ENCODE peak calls at places on chromosomes 1 and 21, in six cellular contexts. Y, B, A, Q, D and R are unnamed samples.
A peak's percentile ranks its signal among the peaks of the same experiment; 100 is the strongest.

GRCh38 chr21:43824250-43824882 is 35.0 kb downstream of the RRP1 start:
- DNase-seq in Q (no peak), A (no peak), B (no peak), D (peak; percentile 66), Y (peak; percentile 10), R (no peak)

GRCh38 chr1:4617506-4617905 is 36.9 kb upstream of the AJAP1 start:
- DNase-seq in Q (no peak), Y (no peak), A (no peak), B (no peak), D (no peak), R (no peak)

GRCh38 chr1:61477301-61477700 is 247.6 kb downstream of the TM2D1 start:
- DNase-seq in A (no peak), D (no peak), Y (no peak), Q (no peak), B (no peak), R (no peak)

GRCh38 chr1:60956520-60956919 is 125.8 kb upstream of the NFIA start:
- DNase-seq in Q (no peak), Y (no peak), A (no peak), B (no peak), D (no peak), R (no peak)

GRCh38 chr1:159869173-159869572 is 6.7 kb upstream of the VSIG8 start:
- DNase-seq in Y (no peak), Q (no peak), B (no peak), A (no peak), D (no peak), R (no peak)

GRCh38 chr1:93874025-93874651 is 4.9 kb downstream of the DNTTIP2 start:
- DNase-seq in D (no peak), A (no peak), Q (no peak), Y (no peak), B (no peak), R (no peak)

GRCh38 chr1:168081373-168082007 is 55.2 kb downstream of the GPR161 start:
- DNase-seq in B (no peak), Q (no peak), A (no peak), Y (peak; percentile 46), D (peak; percentile 66), R (no peak)

GRCh38 chr1:99441234-99442095 is 177.2 kb downstream of the PLPPR4 start:
- DNase-seq in Q (no peak), A (no peak), B (no peak), D (no peak), Y (peak; percentile 10), R (no peak)

GRCh38 chr1:147389532-147390184 is 147.2 kb downstream of the CHD1L start:
- DNase-seq in D (no peak), A (no peak), B (no peak), Y (peak; percentile 27), Q (no peak), R (no peak)

GRCh38 chr1:110118636-110119396 is 6.6 kb downstream of the UBL4B start:
- DNase-seq in D (no peak), B (no peak), A (no peak), Y (no peak), Q (no peak), R (no peak)

GRCh38 chr1:179831225-179831624 is 46.4 kb downstream of the TOR1AIP2 start:
- DNase-seq in Y (no peak), B (no peak), A (no peak), Q (no peak), D (no peak), R (no peak)

GRCh38 chr1:55400560-55400959 is 185.4 kb upstream of the USP24 start:
- DNase-seq in Y (no peak), Q (no peak), B (no peak), D (no peak), A (no peak), R (no peak)

DNA sequence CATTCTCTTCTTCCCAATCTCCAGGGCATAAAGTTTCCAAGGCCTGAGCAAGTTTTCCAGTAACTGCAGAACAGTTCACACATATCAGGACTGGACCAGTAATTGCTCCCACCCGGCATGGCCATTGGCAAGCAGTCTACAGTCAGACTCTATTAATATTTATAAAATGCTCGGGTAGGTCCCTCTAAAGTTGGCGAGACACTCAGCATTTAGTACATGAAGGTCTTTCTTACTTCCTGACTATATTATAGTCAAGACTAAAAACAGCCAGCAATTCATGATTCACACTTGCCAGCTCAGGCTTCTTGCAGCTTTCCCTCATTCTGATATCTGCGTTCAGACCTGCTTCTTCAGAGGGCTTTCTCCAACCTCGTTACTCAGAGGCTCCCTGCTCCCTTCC is 25.4 kb downstream of the GADD45A start:
- DNase-seq in Y (no peak), D (no peak), Q (no peak), B (no peak), A (peak; percentile 45), R (no peak)
- H3K27ac ChIP-seq in Y (peak overlapping the region; percentile 47), D (no peak overlapping the region), Q (peak overlapping the region; percentile 27), B (no peak overlapping the region), A (peak overlapping the region; percentile 81), R (peak overlapping the region; percentile 34)

GRCh38 chr1:149848811-149849210 is 50.6 kb upstream of the BOLA1 start:
- DNase-seq in Y (no peak), D (no peak), Q (no peak), A (peak; percentile 0), B (no peak), R (no peak)
- H3K4me3 ChIP-seq in Y (peak overlapping the region; percentile 71), D (no peak overlapping the region), Q (no peak overlapping the region), A (no peak overlapping the region), B (peak overlapping the region; percentile 57), R (peak overlapping the region; percentile 50)

DNA sequence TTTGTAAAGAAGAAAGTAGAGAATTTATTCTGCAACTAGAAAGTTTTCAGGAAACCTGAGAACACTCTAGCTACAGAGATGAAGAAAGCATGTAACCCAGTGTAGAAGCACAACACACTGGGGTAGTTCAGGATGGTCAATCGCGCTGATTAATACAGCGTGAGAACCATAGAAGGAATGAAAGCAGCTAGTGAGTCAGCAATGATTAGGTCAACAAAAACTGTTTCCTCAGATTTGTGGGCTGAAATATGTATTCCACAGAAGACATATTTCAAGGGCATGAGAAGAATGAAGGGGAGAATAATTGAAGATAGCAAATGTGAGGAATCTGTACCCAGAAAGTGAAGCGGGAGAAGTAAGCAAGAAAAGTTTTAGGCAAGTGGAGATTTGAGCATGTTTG is 97.8 kb upstream of the ADGRL2 start:
- DNase-seq in Q (no peak), Y (peak; percentile 69), A (no peak), B (no peak), D (no peak), R (no peak)
- H3K27ac ChIP-seq in Q (no peak overlapping the region), Y (peak overlapping the region; percentile 75), A (no peak overlapping the region), B (no peak overlapping the region), D (no peak overlapping the region), R (no peak overlapping the region)

DNA sequence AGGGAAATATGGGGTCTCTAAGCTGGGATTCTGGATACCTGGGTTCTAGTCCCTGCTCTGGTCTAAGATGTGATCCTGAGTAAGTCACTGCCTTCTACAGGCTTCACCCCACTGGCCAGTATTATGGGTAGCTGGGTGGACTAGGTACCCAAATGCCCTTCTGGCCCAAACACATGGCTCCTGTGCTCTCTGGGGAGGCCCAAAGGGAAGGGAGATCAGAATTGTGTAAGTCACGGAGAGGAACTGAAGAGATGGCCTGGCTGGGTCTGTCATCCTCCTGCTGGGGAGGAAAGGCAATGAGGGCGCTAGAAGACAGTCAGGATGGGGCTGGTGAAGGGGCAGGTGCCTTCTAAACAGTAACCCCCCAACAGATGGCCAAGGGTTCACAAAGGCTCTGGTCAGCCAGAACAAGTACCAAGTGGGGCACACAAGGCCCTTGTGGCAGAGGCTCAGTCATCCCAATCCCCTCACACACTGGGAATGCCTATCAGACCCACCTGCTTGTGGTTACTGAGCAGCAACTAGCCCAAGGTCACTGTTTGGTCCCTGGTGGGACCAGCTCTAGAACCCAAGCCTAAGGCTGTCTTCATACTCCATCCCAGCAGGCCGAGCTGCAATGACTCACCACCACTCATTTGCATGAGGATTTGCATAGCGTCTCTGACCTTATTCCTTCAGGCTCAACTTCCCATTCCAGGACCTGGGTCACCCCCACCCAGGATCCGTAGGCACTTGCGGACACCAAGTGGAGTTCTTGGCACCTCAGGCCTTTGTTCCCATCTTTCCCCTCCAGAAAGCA is 9.2 kb downstream of the MEF2D start:
- DNase-seq in D (no peak), Y (no peak), Q (no peak), B (no peak), A (no peak), R (no peak)
- H3K4me3 ChIP-seq in D (peak overlapping the region; percentile 18), Y (no peak overlapping the region), Q (no peak overlapping the region), B (peak overlapping the region; percentile 22), A (no peak overlapping the region), R (peak overlapping the region; percentile 52)

DNA sequence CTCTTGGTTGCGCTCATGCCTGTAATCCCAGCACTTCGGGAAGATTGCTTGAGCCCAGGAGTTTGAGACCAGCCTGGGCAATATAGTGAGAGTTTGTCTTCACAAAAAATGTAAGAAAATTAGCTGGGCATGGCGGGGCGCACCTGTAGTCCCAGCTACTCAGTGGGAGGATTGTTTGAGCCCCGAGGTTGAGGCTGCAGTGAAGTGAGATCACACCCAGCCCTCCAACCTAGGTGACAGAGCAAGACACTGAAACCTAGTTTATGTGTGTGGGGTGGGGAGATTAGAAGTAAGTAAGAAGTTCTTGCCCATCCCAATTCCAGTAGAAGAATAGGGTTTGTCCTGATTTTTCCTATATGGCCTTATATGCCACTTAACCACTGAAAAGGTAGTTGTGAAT is 2.0 kb downstream of the RPL5 start:
- DNase-seq in Q (no peak), A (no peak), B (no peak), D (no peak), Y (no peak), R (no peak)
- H3K27ac ChIP-seq in Q (peak overlapping the region; percentile 90), A (peak overlapping the region; percentile 91), B (peak overlapping the region; percentile 93), D (no peak overlapping the region), Y (peak overlapping the region; percentile 11), R (peak overlapping the region; percentile 97)

GRCh38 chr1:25197982-25198681 is 34.2 kb downstream of the SYF2 start:
- DNase-seq in B (no peak), D (peak; percentile 14), A (no peak), Y (no peak), Q (no peak), R (no peak)
- H3K4me3 ChIP-seq in B (no peak overlapping the region), D (peak overlapping the region; percentile 39), A (no peak overlapping the region), Y (no peak overlapping the region), Q (no peak overlapping the region), R (no peak overlapping the region)